ENCODE peak calls at places on chromosome 2, in seven cellular contexts. One of them, this sample, is unnamed.

GRCh38 chr2:14756122-14756541 is 123.6 kb downstream of the LRATD1 start:
- DNase-seq in H54: no peak
- DNase-seq in right lobe of liver: no peak
- DNase-seq in body of pancreas: no peak
- DNase-seq in Peyer's patch: no peak
- DNase-seq in lower leg skin: no peak
- DNase-seq in spleen: no peak
- DNase-seq in this sample: no peak

GRCh38 chr2:177972123-177972522 is 100.5 kb downstream of the PDE11A start:
- DNase-seq in H54: no peak
- DNase-seq in right lobe of liver: no peak
- DNase-seq in body of pancreas: no peak
- DNase-seq in Peyer's patch: no peak
- DNase-seq in lower leg skin: no peak
- DNase-seq in spleen: no peak
- DNase-seq in this sample: no peak

GRCh38 chr2:128276878-128277675 is 41.6 kb downstream of the HS6ST1 start:
- DNase-seq in H54: no peak
- DNase-seq in right lobe of liver: peak
- DNase-seq in body of pancreas: peak
- DNase-seq in Peyer's patch: peak
- DNase-seq in lower leg skin: no peak
- DNase-seq in spleen: peak
- DNase-seq in this sample: no peak

GRCh38 chr2:18299423-18300212 is 260.8 kb downstream of the RDH14 start:
- DNase-seq in H54: peak
- DNase-seq in right lobe of liver: no peak
- DNase-seq in body of pancreas: peak
- DNase-seq in Peyer's patch: no peak
- DNase-seq in lower leg skin: no peak
- DNase-seq in spleen: no peak
- DNase-seq in this sample: no peak

GRCh38 chr2:169397697-169398096 is 35.4 kb upstream of the LRP2 start:
- DNase-seq in H54: no peak
- DNase-seq in right lobe of liver: no peak
- DNase-seq in body of pancreas: no peak
- DNase-seq in Peyer's patch: no peak
- DNase-seq in lower leg skin: no peak
- DNase-seq in spleen: no peak
- DNase-seq in this sample: no peak

GRCh38 chr2:54454922-54455583 is 1.1 kb upstream of the SPTBN1 start:
- DNase-seq in H54: peak
- DNase-seq in right lobe of liver: peak
- DNase-seq in body of pancreas: peak
- DNase-seq in Peyer's patch: no peak
- DNase-seq in lower leg skin: no peak
- DNase-seq in spleen: peak
- DNase-seq in this sample: no peak

GRCh38 chr2:70596739-70597138 is 43.1 kb upstream of the TGFA start:
- DNase-seq in H54: peak
- DNase-seq in right lobe of liver: no peak
- DNase-seq in body of pancreas: no peak
- DNase-seq in Peyer's patch: no peak
- DNase-seq in lower leg skin: no peak
- DNase-seq in spleen: no peak
- DNase-seq in this sample: no peak

GRCh38 chr2:173249661-173250641 is 104.7 kb upstream of the CDCA7 start:
- DNase-seq in H54: no peak
- DNase-seq in right lobe of liver: no peak
- DNase-seq in body of pancreas: no peak
- DNase-seq in Peyer's patch: no peak
- DNase-seq in lower leg skin: no peak
- DNase-seq in spleen: no peak
- DNase-seq in this sample: no peak

GRCh38 chr2:33320573-33320972 is 155.9 kb upstream of the RASGRP3 start:
- DNase-seq in H54: no peak
- DNase-seq in right lobe of liver: no peak
- DNase-seq in body of pancreas: no peak
- DNase-seq in Peyer's patch: no peak
- DNase-seq in lower leg skin: no peak
- DNase-seq in spleen: no peak
- DNase-seq in this sample: no peak

GRCh38 chr2:49332415-49332814 is 178.1 kb upstream of the FSHR start:
- DNase-seq in H54: no peak
- DNase-seq in right lobe of liver: no peak
- DNase-seq in body of pancreas: no peak
- DNase-seq in Peyer's patch: no peak
- DNase-seq in lower leg skin: no peak
- DNase-seq in spleen: no peak
- DNase-seq in this sample: no peak

GRCh38 chr2:27191107-27191829 is 20.6 kb upstream of the ATRAID start:
- DNase-seq in H54: peak
- DNase-seq in right lobe of liver: no peak
- DNase-seq in body of pancreas: peak
- DNase-seq in Peyer's patch: peak
- DNase-seq in lower leg skin: peak
- DNase-seq in spleen: no peak
- DNase-seq in this sample: peak

GRCh38 chr2:78546843-78547242 is 478.7 kb upstream of the REG3G start:
- DNase-seq in H54: no peak
- DNase-seq in right lobe of liver: no peak
- DNase-seq in body of pancreas: no peak
- DNase-seq in Peyer's patch: no peak
- DNase-seq in lower leg skin: no peak
- DNase-seq in spleen: no peak
- DNase-seq in this sample: no peak

GRCh38 chr2:2581331-2582159 is 250.5 kb upstream of the MYT1L start:
- DNase-seq in H54: no peak
- DNase-seq in right lobe of liver: no peak
- DNase-seq in body of pancreas: no peak
- DNase-seq in Peyer's patch: peak
- DNase-seq in lower leg skin: no peak
- DNase-seq in spleen: peak
- DNase-seq in this sample: no peak

GRCh38 chr2:70627499-70627898 is 73.9 kb upstream of the TGFA start:
- DNase-seq in H54: no peak
- DNase-seq in right lobe of liver: no peak
- DNase-seq in body of pancreas: peak
- DNase-seq in Peyer's patch: no peak
- DNase-seq in lower leg skin: no peak
- DNase-seq in spleen: no peak
- DNase-seq in this sample: peak

GRCh38 chr2:32716598-32716997 is 88.7 kb downstream of the TTC27 start:
- DNase-seq in H54: no peak
- DNase-seq in right lobe of liver: no peak
- DNase-seq in body of pancreas: no peak
- DNase-seq in Peyer's patch: no peak
- DNase-seq in lower leg skin: no peak
- DNase-seq in spleen: no peak
- DNase-seq in this sample: no peak

GRCh38 chr2:36379710-36380448 is 24.3 kb downstream of the CRIM1 start:
- DNase-seq in H54: no peak
- DNase-seq in right lobe of liver: no peak
- DNase-seq in body of pancreas: no peak
- DNase-seq in Peyer's patch: no peak
- DNase-seq in lower leg skin: no peak
- DNase-seq in spleen: no peak
- DNase-seq in this sample: no peak

GRCh38 chr2:10079192-10079930 is 850 bp downstream of the CYS1 start:
- DNase-seq in H54: peak
- DNase-seq in right lobe of liver: no peak
- DNase-seq in body of pancreas: peak
- DNase-seq in Peyer's patch: no peak
- DNase-seq in lower leg skin: no peak
- DNase-seq in spleen: no peak
- DNase-seq in this sample: no peak

GRCh38 chr2:141455211-141455826 is 675.5 kb downstream of the LRP1B start:
- DNase-seq in H54: no peak
- DNase-seq in right lobe of liver: no peak
- DNase-seq in body of pancreas: no peak
- DNase-seq in Peyer's patch: no peak
- DNase-seq in lower leg skin: no peak
- DNase-seq in spleen: no peak
- DNase-seq in this sample: no peak

GRCh38 chr2:173775440-173775839 is 189.7 kb downstream of the SP3 start:
- DNase-seq in H54: no peak
- DNase-seq in right lobe of liver: no peak
- DNase-seq in body of pancreas: no peak
- DNase-seq in Peyer's patch: no peak
- DNase-seq in lower leg skin: no peak
- DNase-seq in spleen: no peak
- DNase-seq in this sample: no peak

GRCh38 chr2:171515672-171516298 is 6.5 kb upstream of the CYBRD1 start:
- DNase-seq in H54: peak
- DNase-seq in right lobe of liver: no peak
- DNase-seq in body of pancreas: no peak
- DNase-seq in Peyer's patch: no peak
- DNase-seq in lower leg skin: no peak
- DNase-seq in spleen: no peak
- DNase-seq in this sample: peak

GRCh38 chr2:227597993-227598392 is 700 bp upstream of the SCYGR2 start:
- DNase-seq in H54: no peak
- DNase-seq in right lobe of liver: no peak
- DNase-seq in body of pancreas: no peak
- DNase-seq in Peyer's patch: no peak
- DNase-seq in lower leg skin: no peak
- DNase-seq in spleen: no peak
- DNase-seq in this sample: no peak

GRCh38 chr2:235026649-235027557 is 75.1 kb downstream of the SH3BP4 start:
- DNase-seq in H54: peak
- DNase-seq in right lobe of liver: peak
- DNase-seq in body of pancreas: peak
- DNase-seq in Peyer's patch: peak
- DNase-seq in lower leg skin: peak
- DNase-seq in spleen: peak
- DNase-seq in this sample: no peak

GRCh38 chr2:177405029-177405692 is 12.6 kb downstream of the AGPS start:
- DNase-seq in H54: no peak
- DNase-seq in right lobe of liver: no peak
- DNase-seq in body of pancreas: no peak
- DNase-seq in Peyer's patch: no peak
- DNase-seq in lower leg skin: no peak
- DNase-seq in spleen: no peak
- DNase-seq in this sample: no peak

GRCh38 chr2:101540518-101540917 is 65.6 kb upstream of the RFX8 start:
- DNase-seq in H54: no peak
- DNase-seq in right lobe of liver: no peak
- DNase-seq in body of pancreas: no peak
- DNase-seq in Peyer's patch: no peak
- DNase-seq in lower leg skin: no peak
- DNase-seq in spleen: no peak
- DNase-seq in this sample: no peak

GRCh38 chr2:98815795-98816194 is 84.9 kb upstream of the MGAT4A start:
- DNase-seq in H54: no peak
- DNase-seq in right lobe of liver: no peak
- DNase-seq in body of pancreas: no peak
- DNase-seq in Peyer's patch: no peak
- DNase-seq in lower leg skin: no peak
- DNase-seq in spleen: no peak
- DNase-seq in this sample: no peak

GRCh38 chr2:223084873-223085272 is 32.9 kb downstream of the KCNE4 start:
- DNase-seq in H54: no peak
- DNase-seq in right lobe of liver: no peak
- DNase-seq in body of pancreas: peak
- DNase-seq in Peyer's patch: no peak
- DNase-seq in lower leg skin: no peak
- DNase-seq in spleen: no peak
- DNase-seq in this sample: no peak

GRCh38 chr2:105393373-105394055 is 5.3 kb downstream of the FHL2 start:
- DNase-seq in H54: no peak
- DNase-seq in right lobe of liver: no peak
- DNase-seq in body of pancreas: no peak
- DNase-seq in Peyer's patch: no peak
- DNase-seq in lower leg skin: no peak
- DNase-seq in spleen: no peak
- DNase-seq in this sample: no peak

GRCh38 chr2:105397025-105397722 is 1.7 kb downstream of the FHL2 start:
- DNase-seq in H54: no peak
- DNase-seq in right lobe of liver: no peak
- DNase-seq in body of pancreas: no peak
- DNase-seq in Peyer's patch: no peak
- DNase-seq in lower leg skin: no peak
- DNase-seq in spleen: no peak
- DNase-seq in this sample: no peak

GRCh38 chr2:105396254-105397024 is 2.4 kb downstream of the FHL2 start:
- DNase-seq in H54: peak
- DNase-seq in right lobe of liver: peak
- DNase-seq in body of pancreas: no peak
- DNase-seq in Peyer's patch: peak
- DNase-seq in lower leg skin: peak
- DNase-seq in spleen: no peak
- DNase-seq in this sample: peak

GRCh38 chr2:105395691-105396090 is 3.2 kb downstream of the FHL2 start:
- DNase-seq in H54: no peak
- DNase-seq in right lobe of liver: no peak
- DNase-seq in body of pancreas: no peak
- DNase-seq in Peyer's patch: no peak
- DNase-seq in lower leg skin: no peak
- DNase-seq in spleen: no peak
- DNase-seq in this sample: no peak

GRCh38 chr2:105394951-105395611 is 3.8 kb downstream of the FHL2 start:
- DNase-seq in H54: no peak
- DNase-seq in right lobe of liver: no peak
- DNase-seq in body of pancreas: no peak
- DNase-seq in Peyer's patch: no peak
- DNase-seq in lower leg skin: no peak
- DNase-seq in spleen: no peak
- DNase-seq in this sample: no peak
- TF ChIP-seq POLR2A in H54: no peak
- TF ChIP-seq POLR2A in right lobe of liver: no peak
- TF ChIP-seq POLR2A in body of pancreas: no peak
- TF ChIP-seq POLR2A in Peyer's patch: no peak
- TF ChIP-seq POLR2A in lower leg skin: no peak
- TF ChIP-seq POLR2A in spleen: no peak
- TF ChIP-seq POLR2A in this sample: no peak

GRCh38 chr2:217195658-217196446 is 336.0 kb upstream of the TNP1 start:
- DNase-seq in H54: no peak
- DNase-seq in right lobe of liver: no peak
- DNase-seq in body of pancreas: no peak
- DNase-seq in Peyer's patch: no peak
- DNase-seq in lower leg skin: no peak
- DNase-seq in spleen: no peak
- DNase-seq in this sample: no peak
- TF ChIP-seq POLR2A in H54: no peak
- TF ChIP-seq POLR2A in right lobe of liver: no peak
- TF ChIP-seq POLR2A in body of pancreas: no peak
- TF ChIP-seq POLR2A in Peyer's patch: no peak
- TF ChIP-seq POLR2A in lower leg skin: no peak
- TF ChIP-seq POLR2A in spleen: no peak
- TF ChIP-seq POLR2A in this sample: no peak

GRCh38 chr2:219429958-219430586 is 4.6 kb upstream of the SPEG start:
- DNase-seq in H54: no peak
- DNase-seq in right lobe of liver: no peak
- DNase-seq in body of pancreas: no peak
- DNase-seq in Peyer's patch: no peak
- DNase-seq in lower leg skin: no peak
- DNase-seq in spleen: no peak
- DNase-seq in this sample: no peak
- TF ChIP-seq POLR2A in H54: no peak
- TF ChIP-seq POLR2A in right lobe of liver: no peak
- TF ChIP-seq POLR2A in body of pancreas: no peak
- TF ChIP-seq POLR2A in Peyer's patch: no peak
- TF ChIP-seq POLR2A in lower leg skin: no peak
- TF ChIP-seq POLR2A in spleen: no peak
- TF ChIP-seq POLR2A in this sample: no peak

GRCh38 chr2:65129613-65130439 is at the start of gene RAB1A:
- DNase-seq in H54: peak
- DNase-seq in right lobe of liver: peak
- DNase-seq in body of pancreas: peak
- DNase-seq in Peyer's patch: peak
- DNase-seq in lower leg skin: peak
- DNase-seq in spleen: peak
- DNase-seq in this sample: peak
- TF ChIP-seq POLR2A in H54: peak
- TF ChIP-seq POLR2A in right lobe of liver: peak
- TF ChIP-seq POLR2A in body of pancreas: peak
- TF ChIP-seq POLR2A in Peyer's patch: peak
- TF ChIP-seq POLR2A in lower leg skin: peak
- TF ChIP-seq POLR2A in spleen: peak
- TF ChIP-seq POLR2A in this sample: peak